ENCODE peak calls at places on chromosomes 6 and 20, in ten cellular contexts. T is epithelial cell of prostate; Z is hepatocyte; C is CD4-positive, alpha-beta T cell; F is A549; W is right cardiac atrium; B is DND-41; L is vagina; Q is mesendoderm; Y is SJCRH30. D is an unnamed sample.

GRCh38 chr6:103797738-103798137 is 1062.0 kb downstream of the HACE1 start:
- DNase-seq in Y (peak), Z (peak), L (no peak), F (no peak), B (no peak), T (no peak), C (no peak), W (no peak), Q (peak), D (no peak)

GRCh38 chr6:154579046-154579823 is 68.8 kb upstream of the CNKSR3 start:
- DNase-seq in T (peak), F (no peak), Z (no peak), C (no peak), Y (no peak), B (no peak), L (no peak), Q (no peak), W (no peak), D (no peak)

GRCh38 chr6:77487808-77488425 is 24.6 kb upstream of the HTR1B start:
- DNase-seq in F (no peak), T (no peak), L (no peak), Y (no peak), C (no peak), Q (no peak), W (no peak), Z (no peak), B (no peak), D (no peak)

GRCh38 chr20:62743777-62744317 is 35.2 kb downstream of the NTSR1 start:
- DNase-seq in T (no peak), L (no peak), C (no peak), Y (no peak), B (no peak), W (no peak), Z (no peak), Q (no peak), F (no peak), D (no peak)

GRCh38 chr20:23114018-23114417 is 27.9 kb upstream of the CD93 start:
- DNase-seq in F (no peak), L (no peak), T (no peak), B (no peak), C (no peak), Y (no peak), Z (no peak), W (peak), Q (no peak), D (no peak)

GRCh38 chr6:121816361-121816760 is 380.9 kb downstream of the GJA1 start:
- DNase-seq in Z (no peak), L (no peak), T (no peak), B (no peak), C (no peak), Y (no peak), W (no peak), F (peak), Q (no peak), D (no peak)

GRCh38 chr6:43817192-43817591 is 47.2 kb downstream of the VEGFA start:
- DNase-seq in Q (peak), L (no peak), B (peak), W (peak), C (no peak), T (no peak), Y (peak), Z (peak), F (peak), D (peak)

GRCh38 chr6:21610376-21610775 is 16.8 kb downstream of the SOX4 start:
- DNase-seq in Q (no peak), C (no peak), T (no peak), L (no peak), B (no peak), Y (no peak), F (no peak), Z (no peak), W (no peak), D (no peak)

GRCh38 chr6:47109281-47109680 is 67.1 kb upstream of the ADGRF1 start:
- DNase-seq in W (no peak), C (no peak), T (no peak), B (no peak), Z (no peak), Y (peak), L (no peak), Q (peak), F (no peak), D (no peak)

GRCh38 chr6:27667016-27667415 is 194.1 kb upstream of the ZNF184 start:
- DNase-seq in T (no peak), Y (no peak), B (no peak), Q (peak), C (no peak), Z (no peak), W (no peak), L (no peak), F (no peak), D (no peak)

GRCh38 chr6:2429460-2429859 is 184.1 kb upstream of the GMDS start:
- DNase-seq in Q (no peak), W (no peak), F (peak), Y (no peak), L (no peak), C (no peak), Z (peak), T (no peak), B (no peak), D (peak)

GRCh38 chr6:144134737-144135136 is 15.6 kb upstream of the STX11 start:
- DNase-seq in Q (no peak), L (no peak), Y (no peak), T (no peak), Z (no peak), C (no peak), F (no peak), B (no peak), W (no peak), D (no peak)

GRCh38 chr6:80733645-80734044 is 627.2 kb downstream of the BCKDHB start:
- DNase-seq in C (no peak), Z (no peak), Y (no peak), W (no peak), T (no peak), F (no peak), B (no peak), Q (no peak), L (no peak), D (no peak)

GRCh38 chr6:88636871-88637270 is 326.5 kb downstream of the RNGTT start:
- DNase-seq in L (no peak), Y (no peak), C (no peak), F (no peak), B (no peak), Q (peak), Z (no peak), W (no peak), T (no peak), D (no peak)

GRCh38 chr6:117483004-117483644 is 650 bp downstream of the DCBLD1 start:
- DNase-seq in Y (peak), F (peak), Q (peak), W (peak), T (no peak), L (no peak), Z (peak), C (peak), B (no peak), D (peak)

GRCh38 chr6:11204987-11205386 is 27.5 kb downstream of the NEDD9 start:
- DNase-seq in W (no peak), T (no peak), C (no peak), Q (no peak), Z (no peak), B (no peak), L (no peak), F (no peak), Y (no peak), D (no peak)

GRCh38 chr20:64185276-64185900 is 21.1 kb downstream of the MYT1 start:
- DNase-seq in Q (no peak), Y (no peak), F (no peak), T (no peak), L (no peak), Z (no peak), B (no peak), C (no peak), W (no peak), D (no peak)

GRCh38 chr6:18317850-18318249 is 53.5 kb upstream of the DEK start:
- DNase-seq in W (no peak), Y (no peak), B (no peak), C (no peak), T (no peak), L (no peak), Q (no peak), Z (no peak), F (no peak), D (no peak)

GRCh38 chr20:19583532-19584175 is 174.4 kb upstream of the RIN2 start:
- DNase-seq in Q (peak), C (no peak), F (peak), T (peak), L (no peak), Y (peak), B (peak), Z (peak), W (peak), D (no peak)

GRCh38 chr6:22087960-22088716 is 208.7 kb downstream of the PRL start:
- DNase-seq in T (no peak), L (no peak), F (no peak), Z (no peak), B (no peak), W (no peak), Q (no peak), C (no peak), Y (no peak), D (no peak)

GRCh38 chr6:13453172-13453552 is 34.2 kb downstream of the GFOD1 start:
- DNase-seq in C (no peak), Y (no peak), W (no peak), L (no peak), Z (no peak), F (no peak), Q (no peak), T (no peak), B (no peak), D (no peak)

GRCh38 chr6:136235233-136235564 is 14.9 kb downstream of the MTFR2 start:
- DNase-seq in Z (no peak), B (no peak), L (no peak), T (peak), C (no peak), Q (no peak), W (no peak), F (no peak), Y (no peak), D (no peak)

GRCh38 chr6:150417899-150418824 is 49.4 kb downstream of the IYD start:
- DNase-seq in W (no peak), B (peak), Q (peak), Z (peak), F (peak), T (peak), L (no peak), Y (peak), C (no peak), D (no peak)

GRCh38 chr6:35694462-35694861 is 5.7 kb upstream of the FKBP5 start:
- DNase-seq in Z (no peak), F (no peak), Y (no peak), W (no peak), T (no peak), Q (no peak), C (no peak), B (no peak), L (no peak), D (no peak)

GRCh38 chr20:19745106-19745505 is 13.0 kb upstream of the RIN2 start:
- DNase-seq in B (no peak), Q (no peak), C (no peak), T (no peak), Z (no peak), Y (peak), L (no peak), F (no peak), W (no peak), D (no peak)

GRCh38 chr6:72974276-72974675 is 251.0 kb downstream of the KHDC1L start:
- DNase-seq in Q (no peak), Y (no peak), C (no peak), L (no peak), Z (no peak), B (no peak), W (no peak), F (no peak), T (no peak), D (no peak)

GRCh38 chr6:30378290-30378937 is 33.5 kb downstream of the RPP21 start:
- DNase-seq in W (no peak), T (no peak), F (peak), Z (peak), L (no peak), B (no peak), Y (peak), C (no peak), Q (peak), D (no peak)

GRCh38 chr6:21001736-21002135 is 467.5 kb downstream of the CDKAL1 start:
- DNase-seq in T (no peak), B (no peak), F (no peak), L (no peak), W (no peak), Q (no peak), Z (no peak), C (no peak), Y (no peak), D (no peak)

GRCh38 chr20:64247312-64247627 is 8.3 kb upstream of the PCMTD2 start:
- DNase-seq in Z (no peak), L (no peak), Y (no peak), T (no peak), Q (no peak), W (no peak), F (no peak), B (no peak), C (no peak), D (no peak)

GRCh38 chr20:54324652-54325285 is 116.9 kb downstream of the PFDN4 start:
- DNase-seq in C (no peak), W (no peak), B (no peak), Z (no peak), Q (no peak), L (no peak), Y (no peak), F (no peak), T (no peak), D (no peak)

GRCh38 chr6:124877468-124877867 is 84.8 kb upstream of the RNF217 start:
- DNase-seq in W (no peak), Y (no peak), T (no peak), L (no peak), Z (no peak), F (no peak), B (no peak), C (no peak), Q (no peak), D (no peak)

GRCh38 chr6:161273752-161274487 is at the start of gene AGPAT4:
- DNase-seq in B (peak), L (no peak), Y (peak), W (peak), Q (peak), Z (peak), C (peak), T (peak), F (peak), D (peak)

GRCh38 chr20:44695295-44696230 is 19.6 kb upstream of the CCN5 start:
- DNase-seq in L (no peak), F (no peak), Q (no peak), T (no peak), C (no peak), Y (no peak), Z (no peak), W (no peak), B (no peak), D (no peak)

GRCh38 chr6:82785206-82785605 is 280.4 kb downstream of the UBE3D start:
- DNase-seq in Z (no peak), B (no peak), Q (no peak), F (no peak), W (no peak), T (no peak), C (no peak), Y (peak), L (no peak), D (no peak)

GRCh38 chr6:33324139-33324538 is 6.6 kb upstream of the ZBTB22 start:
- DNase-seq in Y (no peak), B (no peak), T (no peak), W (no peak), C (no peak), Z (no peak), F (no peak), Q (no peak), L (no peak), D (no peak)
- H3K27ac ChIP-seq in Y (no peak), B (peak), T (no peak), W (peak), C (no peak), Z (peak), F (peak), Q (no peak), L (peak), D (no peak)

DNA sequence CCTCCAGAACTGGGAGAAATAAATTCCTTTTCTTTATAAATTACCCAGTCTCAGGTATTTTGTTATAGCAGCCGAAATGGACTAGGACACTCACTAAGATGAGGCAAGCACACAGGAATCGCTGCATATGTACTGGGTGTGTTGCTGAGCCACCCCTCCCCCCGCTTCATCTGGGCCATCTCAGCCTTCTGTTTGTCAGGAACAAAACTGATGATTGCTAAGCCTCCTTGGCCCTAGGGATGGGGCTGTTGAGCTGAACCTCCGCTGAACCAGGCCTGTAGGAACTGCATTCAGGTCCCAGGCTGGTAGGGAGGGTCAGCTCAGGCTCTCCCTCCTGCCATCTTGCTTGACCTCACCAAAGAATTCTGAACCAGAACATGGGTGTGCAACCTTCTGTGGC is 108.6 kb downstream of the MAP3K7 start:
- DNase-seq in Y (no peak), C (no peak), L (no peak), F (no peak), T (no peak), W (no peak), B (no peak), Q (peak), Z (peak), D (no peak)
- H3K27ac ChIP-seq in Y (no peak), C (no peak), L (no peak), F (no peak), T (no peak), W (no peak), B (no peak), Q (no peak), Z (no peak), D (no peak)

GRCh38 chr6:147212618-147213017 is 8.4 kb downstream of the STXBP5 start:
- DNase-seq in B (no peak), F (no peak), Z (no peak), L (no peak), W (no peak), Y (no peak), T (no peak), C (no peak), Q (no peak), D (no peak)
- H3K27ac ChIP-seq in B (no peak), F (no peak), Z (no peak), L (no peak), W (no peak), Y (no peak), T (no peak), C (no peak), Q (no peak), D (no peak)

DNA sequence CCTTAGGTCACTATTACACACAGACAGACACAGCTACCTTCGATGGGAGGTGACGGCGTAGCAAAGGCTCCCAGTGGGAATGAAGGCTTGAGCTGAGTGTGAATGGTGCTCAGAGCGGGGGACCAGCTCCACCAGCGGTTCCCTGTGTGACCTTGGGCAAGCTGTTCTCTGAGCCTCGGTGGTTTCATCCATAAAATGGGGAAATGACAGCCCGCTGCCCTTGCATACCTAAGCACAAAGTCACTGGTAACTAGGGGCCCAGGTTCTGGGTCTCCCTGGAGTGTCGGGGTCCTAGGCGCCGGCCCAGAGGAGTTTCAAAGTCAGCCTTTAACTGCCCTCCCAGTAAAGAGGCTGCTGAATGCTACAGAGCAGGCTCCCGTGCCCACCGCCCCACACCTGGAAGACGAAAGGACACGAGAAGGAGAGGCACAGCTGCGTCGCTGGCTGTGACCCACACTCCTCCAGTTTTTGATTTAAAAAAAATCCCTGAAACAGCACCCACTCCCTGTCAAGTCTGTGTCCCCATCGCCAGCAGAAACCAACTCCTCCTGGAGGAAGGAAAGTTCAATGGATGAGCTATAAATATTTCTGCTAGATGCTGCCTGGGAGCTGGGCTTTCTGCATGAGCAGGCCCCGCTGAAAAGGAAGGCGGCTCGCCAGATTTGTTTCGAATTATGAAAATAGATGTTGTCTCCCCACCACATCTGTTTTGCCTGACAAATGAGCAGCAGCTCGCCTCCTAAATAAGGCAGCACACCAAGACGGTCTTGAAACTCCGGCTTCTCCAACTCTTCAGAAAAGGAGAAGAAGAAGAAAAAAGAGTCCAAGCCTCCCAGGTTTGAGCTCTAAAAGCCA is 27.4 kb downstream of the PMEPA1 start:
- DNase-seq in Y (no peak), F (no peak), L (no peak), B (no peak), Q (no peak), W (peak), T (no peak), C (no peak), Z (no peak), D (no peak)
- H3K27ac ChIP-seq in Y (no peak), F (peak), L (peak), B (no peak), Q (no peak), W (no peak), T (peak), C (no peak), Z (no peak), D (no peak)

DNA sequence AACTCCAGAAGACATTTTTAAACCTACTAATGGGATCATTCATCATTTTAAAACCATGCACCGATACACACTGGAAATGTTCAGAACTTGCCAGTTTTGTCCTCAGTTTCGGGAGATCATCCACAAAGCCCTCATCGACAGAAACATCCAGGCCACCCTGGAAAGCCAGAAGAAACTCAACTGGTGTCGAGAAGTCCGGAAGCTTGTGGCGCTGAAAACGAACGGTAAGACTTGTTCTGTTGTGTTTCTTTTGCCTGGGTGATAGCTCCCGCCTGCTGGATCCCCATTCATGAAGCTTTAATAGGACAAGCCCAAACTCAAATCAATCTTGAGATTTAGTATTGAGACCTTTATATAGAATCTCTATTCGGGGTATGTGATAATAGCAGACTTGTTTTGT is 4.2 kb downstream of the TNFAIP3 start:
- DNase-seq in L (no peak), W (no peak), F (no peak), Z (no peak), Y (no peak), Q (no peak), T (no peak), C (no peak), B (no peak), D (no peak)
- H3K27ac ChIP-seq in L (peak), W (no peak), F (no peak), Z (peak), Y (no peak), Q (no peak), T (peak), C (peak), B (peak), D (no peak)

GRCh38 chr20:61192254-61192950 is 59.7 kb upstream of the CDH4 start:
- DNase-seq in W (no peak), B (no peak), L (no peak), C (no peak), Y (no peak), T (no peak), Z (no peak), F (no peak), Q (no peak), D (no peak)
- H3K27ac ChIP-seq in W (no peak), B (no peak), L (no peak), C (no peak), Y (no peak), T (no peak), Z (no peak), F (peak), Q (no peak), D (no peak)

GRCh38 chr20:51531712-51532456 is 10.6 kb downstream of the NFATC2 start:
- DNase-seq in Q (no peak), W (no peak), F (no peak), L (no peak), Z (no peak), B (no peak), T (no peak), C (no peak), Y (no peak), D (no peak)
- H3K27ac ChIP-seq in Q (no peak), W (peak), F (no peak), L (peak), Z (no peak), B (no peak), T (peak), C (peak), Y (no peak), D (no peak)